ENCODE peak calls at places on chromosomes 3 and 15, in six cellular contexts. Q is neuronal stem cell, A is H9, L is H1, B is trophoblast cell, H is mesenchymal stem cell. G is an unnamed sample.

GRCh38 chr15:90174140-90174891 is 26.8 kb upstream of the SEMA4B start:
- DNase-seq in H (peak; percentile 74), A (peak; percentile 41), B (no peak), Q (no peak), L (no peak), G (no peak)

GRCh38 chr15:92167413-92167950 is 226.2 kb upstream of the ST8SIA2 start:
- DNase-seq in A (no peak), L (no peak), Q (no peak), H (no peak), B (no peak), G (no peak)

GRCh38 chr3:154122096-154122911 is 1.1 kb downstream of the ARHGEF26 start:
- DNase-seq in L (peak; percentile 77), B (no peak), H (peak; percentile 13), Q (peak; percentile 21), A (peak; percentile 40), G (no peak)

GRCh38 chr3:154304116-154304786 is 20.0 kb downstream of the DHX36 start:
- DNase-seq in L (no peak), A (no peak), Q (no peak), B (no peak), H (no peak), G (peak; percentile 59)

GRCh38 chr3:181329024-181329423 is 339.5 kb upstream of the DNAJC19 start:
- DNase-seq in B (no peak), A (no peak), Q (no peak), H (no peak), L (no peak), G (no peak)

GRCh38 chr3:87158823-87159222 is 68.3 kb upstream of the CHMP2B start:
- DNase-seq in H (no peak), A (no peak), Q (no peak), B (no peak), L (no peak), G (no peak)

GRCh38 chr3:178714971-178715832 is 179.0 kb downstream of the KCNMB2 start:
- DNase-seq in H (peak; percentile 47), Q (no peak), L (no peak), A (no peak), B (no peak), G (no peak)

GRCh38 chr3:51779137-51779536 is at the start of gene IQCF6:
- DNase-seq in B (no peak), L (no peak), H (no peak), A (no peak), Q (no peak), G (no peak)

GRCh38 chr3:38119802-38120689 is 16.9 kb downstream of the ACAA1 start:
- DNase-seq in B (no peak), H (no peak), A (peak; percentile 20), L (no peak), Q (no peak), G (no peak)

GRCh38 chr15:27660676-27661075 is 438.4 kb downstream of the OCA2 start:
- DNase-seq in A (no peak), Q (no peak), L (no peak), B (no peak), H (no peak), G (no peak)

GRCh38 chr3:2657408-2657807 is 452.8 kb downstream of the IL5RA start:
- DNase-seq in B (no peak), H (peak; percentile 96), A (no peak), L (no peak), Q (no peak), G (peak; percentile 95)

GRCh38 chr15:101123222-101123910 is 128.5 kb downstream of the CHSY1 start:
- DNase-seq in B (peak; percentile 88), Q (no peak), L (no peak), A (no peak), H (peak; percentile 64), G (peak; percentile 67)

GRCh38 chr15:80246425-80246894 is 5.6 kb downstream of the CTXND1 start:
- DNase-seq in Q (no peak), H (no peak), A (no peak), L (no peak), B (no peak), G (peak; percentile 3)

GRCh38 chr3:17946619-17947018 is 204.2 kb upstream of the TBC1D5 start:
- DNase-seq in L (no peak), A (no peak), B (no peak), Q (no peak), H (no peak), G (no peak)

GRCh38 chr3:173411288-173412064 is 13.9 kb downstream of the NLGN1 start:
- DNase-seq in Q (no peak), L (no peak), A (no peak), B (peak; percentile 14), H (peak; percentile 70), G (peak; percentile 51)

GRCh38 chr3:194130807-194131589 is 5.0 kb upstream of the HES1 start:
- DNase-seq in B (no peak), L (no peak), H (no peak), Q (peak; percentile 46), A (no peak), G (no peak)

GRCh38 chr3:100089802-100090668 is 24.3 kb downstream of the FILIP1L start:
- DNase-seq in Q (no peak), A (peak; percentile 57), H (peak; percentile 86), B (peak; percentile 55), L (no peak), G (peak; percentile 69)

GRCh38 chr3:100107227-100107626 is 7.1 kb downstream of the FILIP1L start:
- DNase-seq in H (peak; percentile 62), Q (no peak), L (no peak), B (no peak), A (no peak), G (peak; percentile 45)

GRCh38 chr3:184255291-184256039 is 5.9 kb downstream of the CAMK2N2 start:
- DNase-seq in Q (no peak), L (no peak), A (no peak), H (no peak), B (no peak), G (no peak)

GRCh38 chr3:184248454-184249411 is at the start of gene ALG3:
- DNase-seq in H (peak; percentile 92), A (peak; percentile 89), L (peak; percentile 94), B (peak; percentile 88), Q (peak; percentile 90), G (peak; percentile 87)

GRCh38 chr3:184250167-184250828 is 826 bp downstream of the EEF1AKMT4 start:
- DNase-seq in L (peak; percentile 98), A (peak; percentile 94), B (peak; percentile 91), Q (peak; percentile 90), H (peak; percentile 93), G (peak; percentile 83)

GRCh38 chr3:184249412-184250166 is at the start of gene EEF1AKMT4:
- DNase-seq in A (peak; percentile 100), B (peak; percentile 99), Q (peak; percentile 97), L (peak; percentile 93), H (peak; percentile 99), G (peak; percentile 98)
- H4K8ac ChIP-seq in A (peak within 1 kb of the TSS; percentile 22), B (peak within 1 kb of the TSS; percentile 98), Q (no peak within 1 kb of the TSS), L (peak within 1 kb of the TSS; percentile 98), H (peak within 1 kb of the TSS; percentile 99), G (peak within 1 kb of the TSS; percentile 87)

GRCh38 chr3:111260878-111261277 is 189.3 kb downstream of the NECTIN3 start:
- DNase-seq in L (no peak), A (no peak), B (no peak), H (no peak), Q (no peak), G (peak; percentile 34)
- H4K91ac ChIP-seq in L (no peak overlapping the region), A (no peak overlapping the region), B (no peak overlapping the region), H (no peak overlapping the region), Q (no peak overlapping the region), G (no peak overlapping the region)

DNA sequence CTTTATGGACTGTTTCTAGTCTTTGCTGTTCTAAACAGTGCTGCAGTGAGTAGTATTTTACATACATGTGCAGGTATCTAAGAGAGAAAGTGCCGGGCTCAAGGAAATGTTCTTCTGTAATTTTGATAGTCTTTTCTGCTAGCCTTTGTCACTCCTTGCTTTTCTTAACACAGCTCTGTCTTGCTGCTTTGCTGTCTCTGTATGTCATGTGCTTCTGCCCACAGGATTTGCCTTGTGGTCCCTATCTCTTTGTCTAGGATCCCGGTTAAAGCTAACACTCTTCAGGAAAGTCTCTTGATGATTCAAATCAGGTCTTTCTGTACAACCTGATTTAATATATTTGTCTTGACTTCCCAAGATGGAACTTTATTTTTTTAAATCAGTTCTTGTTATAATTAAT is 31.4 kb upstream of the FBXL22 start:
- DNase-seq in A (no peak), B (no peak), L (no peak), Q (no peak), H (no peak), G (no peak)
- H4K8ac ChIP-seq in A (no peak overlapping the region), B (no peak overlapping the region), L (no peak overlapping the region), Q (no peak overlapping the region), H (no peak overlapping the region), G (no peak overlapping the region)

GRCh38 chr3:32791833-32792232 is 26.0 kb upstream of the TRIM71 start:
- DNase-seq in Q (no peak), H (no peak), B (no peak), L (no peak), A (no peak), G (no peak)
- H4K91ac ChIP-seq in Q (no peak overlapping the region), H (no peak overlapping the region), B (no peak overlapping the region), L (no peak overlapping the region), A (no peak overlapping the region), G (no peak overlapping the region)

GRCh38 chr3:148991219-148992026 is at the start of gene GYG1:
- DNase-seq in H (peak; percentile 81), A (peak; percentile 85), Q (peak; percentile 70), L (peak; percentile 83), B (peak; percentile 82), G (peak; percentile 80)
- H4K8ac ChIP-seq in H (peak within 1 kb of the TSS; percentile 73), A (no peak within 1 kb of the TSS), Q (no peak within 1 kb of the TSS), L (peak within 1 kb of the TSS; percentile 62), B (peak within 1 kb of the TSS; percentile 66), G (peak within 1 kb of the TSS; percentile 69)